ENCODE peak calls at places on chromosomes 16 and 17, in ten cellular contexts. M is MM.1S, T is H9, F is neural progenitor cell, W is tibial artery, X is heart right ventricle, H is mammary epithelial cell, G is upper lobe of left lung, C is H1, R is dorsolateral prefrontal cortex. B is an unnamed sample.

GRCh38 chr16:26863971-26864370 is 202.8 kb upstream of the C16orf82 start:
- DNase-seq in M (no peak), T (no peak), F (no peak), W (no peak), X (no peak), H (no peak), G (no peak), C (no peak), R (no peak), B (no peak)

GRCh38 chr17:36527851-36528250 is 6.8 kb downstream of the MYO19 start:
- DNase-seq in M (no peak), T (no peak), F (no peak), W (no peak), X (no peak), H (no peak), G (no peak), C (no peak), R (no peak), B (no peak)

GRCh38 chr16:85104821-85105391 is 7.4 kb downstream of the CIBAR2 start:
- DNase-seq in M (no peak), T (no peak), F (no peak), W (no peak), X (no peak), H (no peak), G (peak; percentile 47), C (no peak), R (no peak), B (no peak)

GRCh38 chr16:57675752-57676623 is 7.9 kb downstream of the ADGRG3 start:
- DNase-seq in M (no peak), T (peak; percentile 61), F (peak; percentile 65), W (no peak), X (peak; percentile 34), H (no peak), G (no peak), C (peak; percentile 58), R (no peak), B (no peak)

GRCh38 chr16:84652565-84652964 is 4.3 kb downstream of the KLHL36 start:
- DNase-seq in M (no peak), T (no peak), F (no peak), W (no peak), X (no peak), H (no peak), G (no peak), C (no peak), R (no peak), B (no peak)

GRCh38 chr16:84643180-84643583 is 5.1 kb upstream of the KLHL36 start:
- DNase-seq in M (no peak), T (no peak), F (no peak), W (peak; percentile 96), X (peak; percentile 65), H (peak; percentile 88), G (peak; percentile 40), C (no peak), R (no peak), B (no peak)

GRCh38 chr17:10821062-10821461 is 16.8 kb downstream of the PIRT start:
- DNase-seq in M (no peak), T (no peak), F (no peak), W (no peak), X (no peak), H (no peak), G (no peak), C (no peak), R (no peak), B (no peak)

GRCh38 chr17:57597531-57598453 is 147.3 kb downstream of the CCDC182 start:
- DNase-seq in M (no peak), T (peak; percentile 83), F (peak; percentile 89), W (no peak), X (peak; percentile 81), H (peak; percentile 49), G (peak; percentile 49), C (peak; percentile 79), R (peak; percentile 86), B (peak; percentile 52)

GRCh38 chr16:49856741-49857330 is 924 bp upstream of the ZNF423 start:
- DNase-seq in M (peak; percentile 69), T (peak; percentile 76), F (peak; percentile 93), W (peak; percentile 91), X (peak; percentile 87), H (peak; percentile 73), G (peak; percentile 65), C (peak; percentile 85), R (peak; percentile 69), B (peak; percentile 72)

GRCh38 chr16:53099318-53100130 is 44.7 kb downstream of the CHD9 start:
- DNase-seq in M (peak; percentile 81), T (peak; percentile 96), F (peak; percentile 88), W (peak; percentile 97), X (peak; percentile 93), H (peak; percentile 98), G (peak; percentile 96), C (peak; percentile 93), R (peak; percentile 91), B (peak; percentile 90)

GRCh38 chr17:40032322-40033320 is 17.4 kb downstream of the CSF3 start:
- DNase-seq in M (no peak), T (no peak), F (no peak), W (no peak), X (peak; percentile 63), H (no peak), G (no peak), C (no peak), R (no peak), B (no peak)

GRCh38 chr16:68664297-68664696 is 19.2 kb downstream of the CDH3 start:
- DNase-seq in M (no peak), T (no peak), F (no peak), W (no peak), X (no peak), H (no peak), G (no peak), C (no peak), R (no peak), B (no peak)

GRCh38 chr17:76444518-76445311 is 8.2 kb downstream of the UBE2O start:
- DNase-seq in M (no peak), T (peak; percentile 61), F (no peak), W (peak; percentile 28), X (no peak), H (peak; percentile 27), G (no peak), C (no peak), R (no peak), B (no peak)

GRCh38 chr17:43040655-43041054 is 15.6 kb downstream of the RND2 start:
- DNase-seq in M (no peak), T (no peak), F (no peak), W (no peak), X (no peak), H (no peak), G (no peak), C (no peak), R (no peak), B (no peak)

GRCh38 chr16:4520913-4521312 is 17.7 kb downstream of the CDIP1 start:
- DNase-seq in M (no peak), T (no peak), F (no peak), W (no peak), X (no peak), H (no peak), G (no peak), C (no peak), R (no peak), B (no peak)

GRCh38 chr16:66028505-66029216 is 337.8 kb upstream of the CDH5 start:
- DNase-seq in M (no peak), T (no peak), F (no peak), W (no peak), X (no peak), H (peak; percentile 19), G (no peak), C (no peak), R (no peak), B (no peak)

GRCh38 chr17:40564883-40565744 is at the start of gene CCR7:
- DNase-seq in M (no peak), T (peak; percentile 38), F (no peak), W (peak; percentile 40), X (no peak), H (no peak), G (no peak), C (no peak), R (no peak), B (no peak)

GRCh38 chr16:78235168-78235800 is 135.8 kb downstream of the WWOX start:
- DNase-seq in M (peak; percentile 14), T (peak; percentile 85), F (peak; percentile 80), W (peak; percentile 79), X (peak; percentile 64), H (peak; percentile 54), G (peak; percentile 53), C (peak; percentile 91), R (peak; percentile 75), B (no peak)

GRCh38 chr17:73005360-73005759 is 87.1 kb downstream of the SLC39A11 start:
- DNase-seq in M (no peak), T (peak; percentile 20), F (no peak), W (no peak), X (no peak), H (no peak), G (no peak), C (no peak), R (no peak), B (no peak)

GRCh38 chr16:79717324-79717848 is 116.8 kb upstream of the MAF start:
- DNase-seq in M (no peak), T (no peak), F (no peak), W (no peak), X (no peak), H (no peak), G (no peak), C (no peak), R (no peak), B (no peak)
- H3K27ac ChIP-seq in M (no peak overlapping the region), T (no peak overlapping the region), F (no peak overlapping the region), W (peak overlapping the region; percentile 83), X (no peak overlapping the region), H (no peak overlapping the region), G (no peak overlapping the region), C (no peak overlapping the region), R (no peak overlapping the region), B (no peak overlapping the region)

GRCh38 chr17:82441686-82442487 is 8.7 kb downstream of the CYBC1 start:
- DNase-seq in M (no peak), T (peak; percentile 30), F (no peak), W (no peak), X (no peak), H (no peak), G (no peak), C (no peak), R (no peak), B (no peak)
- H3K27ac ChIP-seq in M (no peak overlapping the region), T (peak overlapping the region; percentile 17), F (no peak overlapping the region), W (no peak overlapping the region), X (no peak overlapping the region), H (no peak overlapping the region), G (no peak overlapping the region), C (peak overlapping the region; percentile 23), R (no peak overlapping the region), B (peak overlapping the region; percentile 82)

GRCh38 chr16:15958703-15959348 is 9.4 kb downstream of the ABCC1 start:
- DNase-seq in M (no peak), T (no peak), F (peak; percentile 57), W (no peak), X (no peak), H (no peak), G (no peak), C (no peak), R (no peak), B (no peak)
- H3K27ac ChIP-seq in M (no peak overlapping the region), T (no peak overlapping the region), F (peak overlapping the region; percentile 44), W (no peak overlapping the region), X (no peak overlapping the region), H (no peak overlapping the region), G (peak overlapping the region; percentile 11), C (no peak overlapping the region), R (no peak overlapping the region), B (no peak overlapping the region)

DNA sequence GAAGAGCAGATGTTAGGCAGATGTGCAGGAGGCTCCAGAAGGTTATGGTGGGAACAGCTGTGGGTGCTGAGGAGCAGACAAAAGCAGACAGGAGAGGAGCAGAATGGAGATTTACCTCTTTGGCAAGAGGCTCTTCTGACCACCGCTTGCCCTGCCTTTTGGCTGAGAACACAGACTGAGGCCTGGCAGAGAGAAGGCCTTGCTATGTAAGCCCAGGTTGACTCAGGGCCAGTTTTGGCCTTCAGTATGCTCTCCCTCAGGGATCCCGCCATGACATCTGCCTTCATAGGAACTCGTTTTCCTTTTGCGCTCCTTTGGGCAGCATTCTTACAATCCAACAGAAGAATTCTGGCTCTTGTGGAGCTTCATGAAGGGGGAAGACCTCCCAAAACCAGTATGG is 112.9 kb downstream of the RBFOX3 start:
- DNase-seq in M (no peak), T (no peak), F (no peak), W (no peak), X (no peak), H (no peak), G (no peak), C (no peak), R (no peak), B (no peak)
- H3K27ac ChIP-seq in M (no peak overlapping the region), T (no peak overlapping the region), F (no peak overlapping the region), W (no peak overlapping the region), X (no peak overlapping the region), H (no peak overlapping the region), G (no peak overlapping the region), C (no peak overlapping the region), R (no peak overlapping the region), B (no peak overlapping the region)